ENCODE peak calls at places on chromosomes 16 and 17, in eight cellular contexts. One of them, this sample, is unnamed.

GRCh38 chr16:22347100-22347820 is 27.2 kb downstream of the CDR2 start:
- DNase-seq in epithelial cell of proximal tubule: no peak
- DNase-seq in IMR-90: no peak
- DNase-seq in nephron progenitor cell: no peak
- DNase-seq in fibroblast of the aortic adventitia: peak; percentile 24
- DNase-seq in AG04450: no peak
- DNase-seq in WERI-Rb-1: no peak
- DNase-seq in ovary: no peak
- DNase-seq in this sample: no peak

GRCh38 chr17:49871211-49871610 is 23.3 kb upstream of the TAC4 start:
- DNase-seq in epithelial cell of proximal tubule: no peak
- DNase-seq in IMR-90: no peak
- DNase-seq in nephron progenitor cell: no peak
- DNase-seq in fibroblast of the aortic adventitia: no peak
- DNase-seq in AG04450: no peak
- DNase-seq in WERI-Rb-1: no peak
- DNase-seq in ovary: no peak
- DNase-seq in this sample: no peak

GRCh38 chr17:51833620-51834019 is 324.9 kb downstream of the CA10 start:
- DNase-seq in epithelial cell of proximal tubule: no peak
- DNase-seq in IMR-90: no peak
- DNase-seq in nephron progenitor cell: no peak
- DNase-seq in fibroblast of the aortic adventitia: no peak
- DNase-seq in AG04450: no peak
- DNase-seq in WERI-Rb-1: no peak
- DNase-seq in ovary: no peak
- DNase-seq in this sample: no peak

GRCh38 chr17:72136692-72137550 is 16.1 kb downstream of the SOX9 start:
- DNase-seq in epithelial cell of proximal tubule: peak; percentile 70
- DNase-seq in IMR-90: peak; percentile 85
- DNase-seq in nephron progenitor cell: no peak
- DNase-seq in fibroblast of the aortic adventitia: peak; percentile 35
- DNase-seq in AG04450: no peak
- DNase-seq in WERI-Rb-1: no peak
- DNase-seq in ovary: no peak
- DNase-seq in this sample: no peak

GRCh38 chr17:77408284-77408683 is 267.5 kb downstream of the SEC14L1 start:
- DNase-seq in epithelial cell of proximal tubule: no peak
- DNase-seq in IMR-90: no peak
- DNase-seq in nephron progenitor cell: no peak
- DNase-seq in fibroblast of the aortic adventitia: no peak
- DNase-seq in AG04450: no peak
- DNase-seq in WERI-Rb-1: no peak
- DNase-seq in ovary: no peak
- DNase-seq in this sample: no peak

GRCh38 chr17:50689956-50690886 is 17.5 kb downstream of the ANKRD40 start:
- DNase-seq in epithelial cell of proximal tubule: no peak
- DNase-seq in IMR-90: no peak
- DNase-seq in nephron progenitor cell: no peak
- DNase-seq in fibroblast of the aortic adventitia: no peak
- DNase-seq in AG04450: no peak
- DNase-seq in WERI-Rb-1: no peak
- DNase-seq in ovary: no peak
- DNase-seq in this sample: no peak

GRCh38 chr17:19260958-19261357 is 23.8 kb downstream of the EPN2 start:
- DNase-seq in epithelial cell of proximal tubule: no peak
- DNase-seq in IMR-90: no peak
- DNase-seq in nephron progenitor cell: no peak
- DNase-seq in fibroblast of the aortic adventitia: no peak
- DNase-seq in AG04450: no peak
- DNase-seq in WERI-Rb-1: no peak
- DNase-seq in ovary: no peak
- DNase-seq in this sample: no peak

GRCh38 chr17:42132941-42133340 is 10.3 kb downstream of the HSPB9 start:
- DNase-seq in epithelial cell of proximal tubule: peak; percentile 67
- DNase-seq in IMR-90: peak; percentile 81
- DNase-seq in nephron progenitor cell: no peak
- DNase-seq in fibroblast of the aortic adventitia: peak; percentile 73
- DNase-seq in AG04450: no peak
- DNase-seq in WERI-Rb-1: no peak
- DNase-seq in ovary: no peak
- DNase-seq in this sample: peak; percentile 47

GRCh38 chr17:49508061-49508865 is 13.2 kb downstream of the NGFR start:
- DNase-seq in epithelial cell of proximal tubule: no peak
- DNase-seq in IMR-90: no peak
- DNase-seq in nephron progenitor cell: no peak
- DNase-seq in fibroblast of the aortic adventitia: no peak
- DNase-seq in AG04450: no peak
- DNase-seq in WERI-Rb-1: no peak
- DNase-seq in ovary: no peak
- DNase-seq in this sample: no peak

GRCh38 chr17:52276609-52277008 is 118.1 kb upstream of the CA10 start:
- DNase-seq in epithelial cell of proximal tubule: no peak
- DNase-seq in IMR-90: no peak
- DNase-seq in nephron progenitor cell: no peak
- DNase-seq in fibroblast of the aortic adventitia: no peak
- DNase-seq in AG04450: no peak
- DNase-seq in WERI-Rb-1: no peak
- DNase-seq in ovary: no peak
- DNase-seq in this sample: no peak

GRCh38 chr16:51854401-51854951 is 692.5 kb downstream of the TOX3 start:
- DNase-seq in epithelial cell of proximal tubule: no peak
- DNase-seq in IMR-90: peak; percentile 48
- DNase-seq in nephron progenitor cell: no peak
- DNase-seq in fibroblast of the aortic adventitia: no peak
- DNase-seq in AG04450: no peak
- DNase-seq in WERI-Rb-1: no peak
- DNase-seq in ovary: no peak
- DNase-seq in this sample: no peak

GRCh38 chr17:50689251-50689650 is 18.5 kb downstream of the ANKRD40 start:
- DNase-seq in epithelial cell of proximal tubule: no peak
- DNase-seq in IMR-90: peak; percentile 66
- DNase-seq in nephron progenitor cell: no peak
- DNase-seq in fibroblast of the aortic adventitia: peak; percentile 56
- DNase-seq in AG04450: no peak
- DNase-seq in WERI-Rb-1: peak; percentile 58
- DNase-seq in ovary: peak; percentile 64
- DNase-seq in this sample: no peak

GRCh38 chr16:81745704-81746558 is 33.2 kb upstream of the PLCG2 start:
- DNase-seq in epithelial cell of proximal tubule: no peak
- DNase-seq in IMR-90: peak; percentile 31
- DNase-seq in nephron progenitor cell: peak; percentile 62
- DNase-seq in fibroblast of the aortic adventitia: peak; percentile 56
- DNase-seq in AG04450: no peak
- DNase-seq in WERI-Rb-1: peak; percentile 40
- DNase-seq in ovary: peak; percentile 73
- DNase-seq in this sample: peak; percentile 84

GRCh38 chr16:13510425-13511151 is 409.4 kb upstream of the ERCC4 start:
- DNase-seq in epithelial cell of proximal tubule: no peak
- DNase-seq in IMR-90: no peak
- DNase-seq in nephron progenitor cell: no peak
- DNase-seq in fibroblast of the aortic adventitia: no peak
- DNase-seq in AG04450: no peak
- DNase-seq in WERI-Rb-1: no peak
- DNase-seq in ovary: no peak
- DNase-seq in this sample: no peak

GRCh38 chr16:21599994-21600773 is 807 bp downstream of the METTL9 start:
- DNase-seq in epithelial cell of proximal tubule: no peak
- DNase-seq in IMR-90: peak; percentile 46
- DNase-seq in nephron progenitor cell: no peak
- DNase-seq in fibroblast of the aortic adventitia: peak; percentile 51
- DNase-seq in AG04450: no peak
- DNase-seq in WERI-Rb-1: no peak
- DNase-seq in ovary: no peak
- DNase-seq in this sample: peak; percentile 44

DNA sequence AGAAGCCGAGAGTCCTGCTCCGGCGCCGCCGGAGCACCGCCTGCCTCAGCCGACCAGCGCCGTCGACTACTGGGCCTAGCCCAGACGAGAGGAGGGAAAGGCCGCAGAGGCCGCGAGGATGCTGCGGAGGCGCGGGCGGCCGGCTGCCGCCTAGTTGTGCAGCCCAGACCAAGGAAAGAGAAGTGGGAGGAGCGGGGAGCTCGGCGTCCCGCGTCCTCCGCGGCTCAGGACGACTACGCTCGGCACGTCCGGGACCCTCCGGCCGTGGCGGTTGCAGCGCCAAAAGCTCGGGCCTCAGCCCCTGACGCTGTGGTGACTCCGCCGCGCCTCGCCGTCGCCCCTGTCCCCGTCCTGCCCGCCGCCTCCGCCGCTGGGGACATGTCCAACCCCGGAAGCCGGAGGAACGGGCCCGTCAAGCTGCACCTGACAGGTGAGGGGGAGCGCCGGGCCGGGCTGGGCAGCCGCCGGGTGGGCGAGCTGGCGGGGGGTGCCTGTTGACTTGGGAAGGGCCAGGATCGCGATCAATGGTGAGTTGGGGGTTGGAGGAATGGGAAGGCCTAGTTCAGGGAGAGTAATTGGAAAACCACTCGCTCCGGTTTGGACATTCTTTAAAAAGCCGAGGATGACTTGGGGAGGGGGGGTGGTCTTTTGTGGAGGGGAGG is 37.7 kb downstream of the RNF135 start:
- DNase-seq in epithelial cell of proximal tubule: no peak
- DNase-seq in IMR-90: peak; percentile 45
- DNase-seq in nephron progenitor cell: peak; percentile 71
- DNase-seq in fibroblast of the aortic adventitia: peak; percentile 66
- DNase-seq in AG04450: no peak
- DNase-seq in WERI-Rb-1: peak; percentile 52
- DNase-seq in ovary: peak; percentile 78
- DNase-seq in this sample: peak; percentile 58
- TF ChIP-seq CTCF in epithelial cell of proximal tubule: no peak
- TF ChIP-seq CTCF in IMR-90: no peak
- TF ChIP-seq CTCF in nephron progenitor cell: no peak
- TF ChIP-seq CTCF in fibroblast of the aortic adventitia: no peak
- TF ChIP-seq CTCF in AG04450: no peak
- TF ChIP-seq CTCF in WERI-Rb-1: no peak
- TF ChIP-seq CTCF in ovary: no peak
- TF ChIP-seq CTCF in this sample: no peak

DNA sequence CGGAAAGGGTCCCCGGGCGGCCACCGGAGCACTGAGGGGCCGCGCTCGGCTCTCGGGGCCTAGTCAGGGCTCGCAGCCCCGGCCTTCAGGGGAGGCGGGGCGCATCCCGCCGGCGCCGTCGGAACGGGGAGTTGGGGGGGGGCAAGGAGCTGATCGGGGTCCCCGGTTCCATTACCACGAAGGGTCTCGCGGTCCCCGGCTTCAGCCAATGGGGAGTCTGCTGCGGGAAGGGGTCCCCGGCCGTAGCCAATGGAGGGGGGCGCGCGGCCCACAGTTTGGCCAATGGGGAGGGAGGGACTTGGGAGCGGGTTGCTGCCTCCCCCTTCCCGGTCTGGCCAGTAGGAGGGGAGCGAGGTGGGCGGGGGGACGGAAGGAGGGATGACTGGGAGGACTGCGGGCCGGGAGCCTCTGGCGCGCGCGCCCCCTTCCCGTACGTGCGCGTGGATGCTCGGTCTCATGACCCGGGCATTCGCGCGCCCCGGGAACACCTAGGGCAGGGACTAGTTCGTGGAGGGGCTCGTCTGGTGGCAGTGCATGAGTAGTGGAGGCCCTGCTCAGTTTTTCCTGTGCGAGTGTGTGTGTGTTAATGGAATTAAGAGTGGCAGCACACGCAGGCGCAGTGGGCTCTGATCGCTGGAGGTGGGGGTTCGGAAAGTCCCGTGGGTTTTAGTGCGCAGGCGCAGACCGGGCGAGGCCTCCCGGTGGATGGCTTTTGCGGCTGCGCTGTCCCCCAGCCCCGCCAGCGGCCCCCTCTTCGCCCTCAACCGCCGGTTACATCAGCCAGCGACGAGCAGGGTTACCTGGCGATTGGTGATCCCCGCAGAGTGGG is 1.1 kb downstream of the ATXN2L start:
- DNase-seq in epithelial cell of proximal tubule: peak; percentile 56
- DNase-seq in IMR-90: peak; percentile 98
- DNase-seq in nephron progenitor cell: peak; percentile 96
- DNase-seq in fibroblast of the aortic adventitia: peak; percentile 96
- DNase-seq in AG04450: peak; percentile 97
- DNase-seq in WERI-Rb-1: peak; percentile 99
- DNase-seq in ovary: peak; percentile 98
- DNase-seq in this sample: peak; percentile 98
- TF ChIP-seq CTCF in epithelial cell of proximal tubule: no peak
- TF ChIP-seq CTCF in IMR-90: peak; percentile 21
- TF ChIP-seq CTCF in nephron progenitor cell: no peak
- TF ChIP-seq CTCF in fibroblast of the aortic adventitia: no peak
- TF ChIP-seq CTCF in AG04450: peak; percentile 9
- TF ChIP-seq CTCF in WERI-Rb-1: no peak
- TF ChIP-seq CTCF in ovary: peak; percentile 27
- TF ChIP-seq CTCF in this sample: no peak

GRCh38 chr17:73196500-73196899 is 3.6 kb downstream of the COG1 start:
- DNase-seq in epithelial cell of proximal tubule: no peak
- DNase-seq in IMR-90: no peak
- DNase-seq in nephron progenitor cell: peak; percentile 33
- DNase-seq in fibroblast of the aortic adventitia: peak; percentile 17
- DNase-seq in AG04450: no peak
- DNase-seq in WERI-Rb-1: no peak
- DNase-seq in ovary: peak; percentile 68
- DNase-seq in this sample: no peak
- TF ChIP-seq CTCF in epithelial cell of proximal tubule: peak; percentile 65
- TF ChIP-seq CTCF in IMR-90: peak; percentile 20
- TF ChIP-seq CTCF in nephron progenitor cell: peak; percentile 31
- TF ChIP-seq CTCF in fibroblast of the aortic adventitia: peak; percentile 25
- TF ChIP-seq CTCF in AG04450: peak; percentile 7
- TF ChIP-seq CTCF in WERI-Rb-1: no peak
- TF ChIP-seq CTCF in ovary: no peak
- TF ChIP-seq CTCF in this sample: no peak

GRCh38 chr16:84087461-84088151 is 29.1 kb downstream of the MBTPS1 start:
- DNase-seq in epithelial cell of proximal tubule: no peak
- DNase-seq in IMR-90: no peak
- DNase-seq in nephron progenitor cell: no peak
- DNase-seq in fibroblast of the aortic adventitia: no peak
- DNase-seq in AG04450: no peak
- DNase-seq in WERI-Rb-1: no peak
- DNase-seq in ovary: no peak
- DNase-seq in this sample: no peak

GRCh38 chr16:84086996-84087395 is 29.7 kb downstream of the MBTPS1 start:
- DNase-seq in epithelial cell of proximal tubule: no peak
- DNase-seq in IMR-90: no peak
- DNase-seq in nephron progenitor cell: no peak
- DNase-seq in fibroblast of the aortic adventitia: no peak
- DNase-seq in AG04450: no peak
- DNase-seq in WERI-Rb-1: no peak
- DNase-seq in ovary: no peak
- DNase-seq in this sample: no peak

GRCh38 chr16:84090212-84090611 is 26.5 kb downstream of the MBTPS1 start:
- DNase-seq in epithelial cell of proximal tubule: no peak
- DNase-seq in IMR-90: no peak
- DNase-seq in nephron progenitor cell: no peak
- DNase-seq in fibroblast of the aortic adventitia: no peak
- DNase-seq in AG04450: no peak
- DNase-seq in WERI-Rb-1: no peak
- DNase-seq in ovary: no peak
- DNase-seq in this sample: no peak

GRCh38 chr16:84086357-84086756 is 30.4 kb downstream of the MBTPS1 start:
- DNase-seq in epithelial cell of proximal tubule: no peak
- DNase-seq in IMR-90: no peak
- DNase-seq in nephron progenitor cell: no peak
- DNase-seq in fibroblast of the aortic adventitia: no peak
- DNase-seq in AG04450: no peak
- DNase-seq in WERI-Rb-1: no peak
- DNase-seq in ovary: no peak
- DNase-seq in this sample: no peak

GRCh38 chr16:84088695-84089395 is 27.9 kb downstream of the MBTPS1 start:
- DNase-seq in epithelial cell of proximal tubule: no peak
- DNase-seq in IMR-90: no peak
- DNase-seq in nephron progenitor cell: no peak
- DNase-seq in fibroblast of the aortic adventitia: no peak
- DNase-seq in AG04450: no peak
- DNase-seq in WERI-Rb-1: peak; percentile 59
- DNase-seq in ovary: no peak
- DNase-seq in this sample: peak; percentile 80
- TF ChIP-seq CTCF in epithelial cell of proximal tubule: peak; percentile 21
- TF ChIP-seq CTCF in IMR-90: no peak
- TF ChIP-seq CTCF in nephron progenitor cell: no peak
- TF ChIP-seq CTCF in fibroblast of the aortic adventitia: no peak
- TF ChIP-seq CTCF in AG04450: no peak
- TF ChIP-seq CTCF in WERI-Rb-1: peak; percentile 50
- TF ChIP-seq CTCF in ovary: no peak
- TF ChIP-seq CTCF in this sample: peak; percentile 48